ENCODE peak calls at places on chromosomes 13 and 19, in eight cellular contexts. A is activated CD4-positive, alpha-beta T cell treated with anti-CD3 and anti-CD28 coated beads, Interleukin-2, amount 10 ng/mL, durations not matched to agents 7 days and 5 days; T is effector memory CD4-positive, alpha-beta T cell; Y is GM04504; P is esophagus squamous epithelium; Z is T-cell; O is NCI-H1436; K is T-helper 17 cell. L is an unnamed sample.

GRCh38 chr13:110541526-110541920 is 20.0 kb downstream of the RAB20 start:
- DNase-seq in A (no peak), T (no peak), K (no peak), Z (no peak), O (no peak), Y (no peak), P (no peak), L (no peak)

GRCh38 chr19:52444506-52444905 is 8.8 kb upstream of the ZNF578 start:
- DNase-seq in T (no peak), K (no peak), A (no peak), Y (no peak), O (no peak), P (no peak), Z (no peak), L (no peak)

GRCh38 chr13:107993239-107993948 is 221.9 kb downstream of the LIG4 start:
- DNase-seq in Y (no peak), Z (no peak), A (no peak), T (no peak), O (no peak), K (no peak), P (no peak), L (no peak)

GRCh38 chr19:37966211-37967072 is 59.4 kb downstream of the SIPA1L3 start:
- DNase-seq in Z (no peak), A (no peak), P (no peak), T (no peak), Y (no peak), K (no peak), O (no peak), L (no peak)

GRCh38 chr19:31436121-31436776 is 87.0 kb upstream of the TSHZ3 start:
- DNase-seq in Y (no peak), T (no peak), Z (no peak), A (no peak), P (no peak), O (no peak), K (no peak), L (no peak)

GRCh38 chr19:15251749-15252397 is 19.6 kb upstream of the EPHX3 start:
- DNase-seq in K (no peak), O (no peak), A (no peak), Z (no peak), T (no peak), P (no peak), Y (peak), L (no peak)

GRCh38 chr13:76764429-76764828 is 121.8 kb downstream of the KCTD12 start:
- DNase-seq in O (no peak), Z (no peak), Y (no peak), T (no peak), P (no peak), A (no peak), K (no peak), L (no peak)

GRCh38 chr13:75395901-75396300 is 86.1 kb downstream of the TBC1D4 start:
- DNase-seq in K (no peak), Z (no peak), A (no peak), T (no peak), O (no peak), P (no peak), Y (no peak), L (no peak)

GRCh38 chr19:40801449-40802299 is 2.7 kb downstream of the EGLN2 start:
- DNase-seq in Y (no peak), A (no peak), O (no peak), K (no peak), Z (no peak), T (no peak), P (no peak), L (no peak)

GRCh38 chr19:32691952-32692726 is 518 bp downstream of the NUDT19 start:
- DNase-seq in O (no peak), P (peak), A (peak), Y (no peak), K (peak), T (peak), Z (peak), L (no peak)

GRCh38 chr19:32453736-32454135 is 48.2 kb downstream of the DPY19L3 start:
- DNase-seq in O (no peak), P (no peak), T (no peak), K (no peak), Y (no peak), Z (no peak), A (no peak), L (no peak)

GRCh38 chr19:8212212-8212611 is 3.0 kb downstream of the CERS4 start:
- DNase-seq in T (no peak), O (no peak), P (no peak), K (no peak), Z (no peak), A (no peak), Y (no peak), L (no peak)

L was measured in SIG-M5.